ENCODE peak calls at places on chromosomes 16 and 17, in five cellular contexts. V, O, Y, K and J are unnamed samples.

GRCh38 chr17:69608808-69609494 is 194.5 kb downstream of the MAP2K6 start:
- DNase-seq in K (no peak), Y (no peak), O (peak), V (peak), J (no peak)

GRCh38 chr16:4344659-4345438 is 6.3 kb downstream of the PAM16 start:
- DNase-seq in K (no peak), Y (peak), V (no peak), O (peak), J (no peak)

GRCh38 chr16:56477096-56477878 is 25.9 kb downstream of the OGFOD1 start:
- DNase-seq in K (no peak), Y (no peak), O (peak), V (no peak), J (peak)

GRCh38 chr17:28518132-28518531 is 12.0 kb downstream of the FOXN1 start:
- DNase-seq in K (no peak), O (no peak), Y (no peak), V (no peak), J (no peak)

GRCh38 chr17:17480593-17481148 is 3.9 kb downstream of the MED9 start:
- DNase-seq in O (no peak), V (no peak), Y (no peak), K (no peak), J (no peak)

GRCh38 chr17:7478276-7479138 is 924 bp downstream of the ZBTB4 start:
- DNase-seq in V (peak), O (peak), K (peak), Y (peak), J (no peak)

GRCh38 chr17:2050246-2050866 is 4.5 kb upstream of the HIC1 start:
- DNase-seq in V (no peak), O (peak), Y (peak), K (peak), J (no peak)

GRCh38 chr17:40612510-40613244 is 34.9 kb downstream of the SMARCE1 start:
- DNase-seq in K (no peak), Y (no peak), V (no peak), O (peak), J (no peak)

GRCh38 chr17:78180083-78180482 is 6.8 kb downstream of the TK1 start:
- DNase-seq in O (no peak), K (no peak), Y (no peak), V (no peak), J (no peak)

GRCh38 chr17:42920922-42921321 is 20.3 kb downstream of the G6PC1 start:
- DNase-seq in K (no peak), V (no peak), Y (no peak), O (no peak), J (no peak)

GRCh38 chr16:66357523-66357928 is 9.0 kb upstream of the CDH5 start:
- DNase-seq in K (peak), V (peak), Y (peak), O (peak), J (no peak)

GRCh38 chr16:68470461-68471150 is 22.3 kb upstream of the SMPD3 start:
- DNase-seq in V (peak), Y (no peak), K (no peak), O (no peak), J (no peak)

GRCh38 chr17:6843241-6843890 is 11.8 kb upstream of the TEKT1 start:
- DNase-seq in K (peak), V (no peak), Y (no peak), O (peak), J (no peak)

GRCh38 chr17:82632461-82632860 is 15.8 kb downstream of the WDR45B start:
- DNase-seq in O (peak), V (no peak), Y (no peak), K (no peak), J (no peak)

GRCh38 chr16:19282101-19282500 is 3.4 kb upstream of the CLEC19A start:
- DNase-seq in O (no peak), V (no peak), Y (no peak), K (no peak), J (no peak)

GRCh38 chr17:59030811-59031210 is 75.9 kb downstream of the TRIM37 start:
- DNase-seq in V (no peak), O (no peak), K (no peak), Y (no peak), J (no peak)

GRCh38 chr16:85144026-85144915 is 32.0 kb upstream of the CIBAR2 start:
- DNase-seq in Y (no peak), O (no peak), K (no peak), V (no peak), J (no peak)

GRCh38 chr16:27320261-27321012 is 6.7 kb downstream of the IL4R start:
- DNase-seq in K (no peak), V (peak), Y (peak), O (no peak), J (no peak)
- H3K27ac ChIP-seq in K (no peak), V (peak), Y (peak), O (peak), J (peak)

GRCh38 chr16:75065149-75065807 is 51.3 kb downstream of the LDHD start:
- DNase-seq in Y (no peak), O (no peak), V (no peak), K (no peak), J (no peak)

GRCh38 chr16:75065808-75066149 is 50.8 kb downstream of the LDHD start:
- DNase-seq in V (no peak), O (no peak), Y (no peak), K (no peak), J (no peak)

GRCh38 chr16:75062944-75063444 is 53.6 kb downstream of the LDHD start:
- DNase-seq in O (no peak), V (no peak), Y (no peak), K (no peak), J (no peak)

GRCh38 chr16:75063549-75064082 is 53.0 kb downstream of the LDHD start:
- DNase-seq in K (no peak), V (no peak), O (no peak), Y (no peak), J (no peak)

DNA sequence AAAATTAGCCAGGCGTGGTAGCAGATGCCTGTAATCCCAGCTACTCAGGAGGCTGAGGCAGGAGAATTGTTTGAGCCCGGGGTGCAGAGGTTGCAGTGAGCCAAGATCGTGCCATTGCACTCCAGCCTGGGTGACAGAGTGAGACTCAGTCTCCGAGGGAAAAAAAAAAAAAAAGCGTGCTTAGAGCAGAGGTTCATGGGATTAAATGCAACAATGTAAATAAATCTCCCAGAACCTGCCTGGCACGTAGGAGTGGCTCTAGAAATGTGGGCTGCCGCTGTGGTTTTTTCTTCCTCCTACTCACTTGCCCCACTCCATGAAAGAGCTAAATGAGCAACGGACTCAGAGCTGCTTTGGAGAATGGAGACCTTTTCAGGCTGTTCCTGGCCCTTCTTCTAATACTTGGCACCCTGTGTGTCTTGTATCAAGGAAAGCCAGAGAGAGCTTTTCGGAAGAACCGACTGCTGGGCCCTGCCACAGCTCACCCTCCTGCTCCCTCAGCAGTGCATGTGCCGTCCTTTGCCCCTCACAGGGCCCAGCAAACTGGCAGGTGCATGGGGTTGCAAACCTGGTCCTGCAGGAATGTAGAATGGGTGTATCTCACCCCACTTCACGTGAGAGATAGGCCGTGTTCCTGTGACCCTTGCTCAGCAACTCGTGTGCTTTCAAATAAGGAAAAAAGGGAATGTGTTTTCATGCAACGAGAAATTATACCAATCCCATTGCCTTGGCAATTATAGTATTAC is 52.0 kb downstream of the LDHD start:
- DNase-seq in K (no peak), O (no peak), Y (no peak), V (no peak), J (no peak)
- H3K27ac ChIP-seq in K (no peak), O (no peak), Y (peak), V (no peak), J (no peak)

GRCh38 chr16:80614908-80615696 is 74.3 kb downstream of the DYNLRB2 start:
- DNase-seq in K (no peak), Y (no peak), V (no peak), O (peak), J (no peak)
- H3K27ac ChIP-seq in K (no peak), Y (no peak), V (no peak), O (no peak), J (no peak)

GRCh38 chr16:81921415-81921814 is 89.9 kb downstream of the SDR42E1 start:
- DNase-seq in O (peak), K (no peak), V (no peak), Y (peak), J (no peak)

GRCh38 chr16:81926036-81926435 is 85.2 kb downstream of the SDR42E1 start:
- DNase-seq in V (no peak), K (no peak), Y (no peak), O (no peak), J (no peak)

GRCh38 chr16:81920498-81920897 is 90.8 kb downstream of the SDR42E1 start:
- DNase-seq in K (no peak), Y (no peak), O (no peak), V (no peak), J (no peak)

GRCh38 chr16:81921873-81922584 is 89.2 kb downstream of the SDR42E1 start:
- DNase-seq in K (no peak), O (no peak), V (no peak), Y (peak), J (no peak)

GRCh38 chr16:81923296-81923695 is 88.0 kb downstream of the SDR42E1 start:
- DNase-seq in K (no peak), V (no peak), O (no peak), Y (peak), J (no peak)
- H3K27ac ChIP-seq in K (no peak), V (no peak), O (no peak), Y (no peak), J (no peak)

GRCh38 chr17:20091161-20092029 is 82.2 kb downstream of the SPECC1 start:
- DNase-seq in Y (no peak), K (no peak), O (no peak), V (peak), J (peak)

GRCh38 chr17:20087538-20088250 is 78.5 kb downstream of the SPECC1 start:
- DNase-seq in K (no peak), O (no peak), V (no peak), Y (no peak), J (no peak)

GRCh38 chr17:20092292-20092867 is 83.2 kb downstream of the SPECC1 start:
- DNase-seq in K (no peak), Y (no peak), O (no peak), V (no peak), J (no peak)

GRCh38 chr17:20092973-20093626 is 83.9 kb downstream of the SPECC1 start:
- DNase-seq in O (no peak), V (no peak), Y (no peak), K (no peak), J (no peak)

DNA sequence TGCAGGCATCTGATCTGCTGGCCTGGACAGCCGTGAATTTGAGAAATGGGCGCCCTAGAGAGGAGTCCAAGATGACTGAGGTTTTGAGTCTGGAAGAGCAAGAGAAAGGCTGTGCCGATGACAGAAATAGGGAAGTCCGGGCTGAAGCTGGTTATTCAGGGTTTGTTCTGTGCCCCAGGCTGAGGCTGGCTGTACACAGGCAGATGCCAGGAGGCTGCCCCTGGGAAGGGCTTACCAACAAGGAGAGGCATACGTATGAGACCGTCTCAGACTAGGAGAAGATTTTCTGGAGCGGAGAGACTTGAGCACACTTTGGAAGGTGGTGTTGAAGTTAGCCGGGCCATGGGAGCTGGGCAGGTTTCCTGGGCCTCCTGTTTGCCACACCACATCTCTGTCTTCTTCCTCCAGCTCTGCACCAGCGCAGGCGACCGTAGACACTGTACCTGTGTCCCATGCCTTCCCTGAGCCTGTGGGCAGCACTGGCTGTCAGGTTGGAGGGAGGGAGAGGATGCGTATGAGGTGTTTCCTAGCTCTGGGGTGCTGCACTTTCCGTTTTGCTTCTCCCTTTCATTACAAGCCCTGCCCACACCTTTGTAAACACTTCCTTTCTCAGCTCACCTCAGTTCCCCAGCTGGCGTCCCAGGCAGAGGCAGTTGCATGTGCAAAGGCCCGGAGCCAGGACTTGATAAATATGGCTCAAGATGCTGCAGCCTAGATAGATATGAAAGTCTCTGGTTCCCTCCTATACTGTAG is 80.8 kb downstream of the SPECC1 start:
- DNase-seq in O (no peak), K (no peak), V (no peak), Y (no peak), J (no peak)
- H3K27ac ChIP-seq in O (no peak), K (no peak), V (peak), Y (peak), J (peak)

DNA sequence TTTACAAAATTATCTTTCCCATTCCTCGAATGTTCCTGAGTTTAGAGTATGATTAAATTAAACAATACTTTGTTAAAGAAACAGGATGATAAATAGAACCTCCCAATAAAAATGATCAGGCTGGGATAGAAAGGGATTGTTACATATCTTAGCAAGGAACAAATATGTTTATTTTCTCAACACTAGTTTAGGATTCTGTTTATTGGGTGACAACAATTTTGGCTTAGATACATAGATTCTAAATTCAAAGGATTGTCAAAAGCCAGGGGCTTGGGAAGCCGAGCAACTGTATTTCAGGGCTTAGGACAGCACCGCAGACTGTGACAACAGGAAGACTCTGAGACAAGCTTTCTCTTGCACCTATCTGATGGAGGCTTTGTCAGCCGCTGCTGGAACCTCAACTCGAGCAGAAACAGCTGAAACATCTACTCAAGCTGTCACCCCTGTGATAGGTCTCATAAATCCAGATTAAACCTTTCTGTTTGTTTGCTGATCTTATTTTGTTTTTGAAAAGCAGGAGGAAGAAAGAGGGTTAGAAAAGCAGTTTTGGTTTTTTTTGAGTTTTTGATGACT is 562.8 kb upstream of the ZFHX3 start:
- DNase-seq in O (no peak), K (no peak), V (no peak), Y (no peak), J (no peak)
- H3K27ac ChIP-seq in O (no peak), K (no peak), V (no peak), Y (no peak), J (no peak)

GRCh38 chr16:50602531-50603205 is 54.5 kb downstream of the NKD1 start:
- DNase-seq in V (no peak), K (no peak), O (no peak), Y (peak), J (no peak)
- H3K27ac ChIP-seq in V (peak), K (no peak), O (no peak), Y (peak), J (peak)